ENCODE peak calls at places on chromosomes 4 and X, in seven cellular contexts. B is NCI-H1105; W is pancreas; E is epithelial cell of esophagus; F is NT2/D1; V is Ammon's horn; N is activated CD4-positive, CD25-positive, alpha-beta regulatory T cell treated with anti-CD3 and anti-CD28 coated beads, Interleukin-2, amount 50 U/mL, for 16 hours. O is an unnamed sample.

GRCh38 chr4:69861756-69862155 is 1.8 kb upstream of the SULT1E1 start:
- DNase-seq in B (no peak), F (no peak), N (no peak), V (no peak), E (no peak), W (no peak), O (no peak)

GRCh38 chr4:41234424-41234823 is 20.1 kb upstream of the APBB2 start:
- DNase-seq in F (no peak), E (no peak), V (no peak), N (no peak), W (no peak), B (no peak), O (no peak)

GRCh38 chr4:74997942-74998341 is 65.0 kb downstream of the PARM1 start:
- DNase-seq in W (no peak), F (no peak), N (no peak), B (no peak), V (peak; percentile 66), E (no peak), O (no peak)

GRCh38 chr4:188550296-188550695 is 411.1 kb downstream of the TRIML1 start:
- DNase-seq in F (no peak), B (no peak), E (no peak), V (no peak), W (no peak), N (no peak), O (no peak)

GRCh38 chr4:150007512-150007911 is 70.7 kb upstream of the DCLK2 start:
- DNase-seq in F (no peak), V (no peak), N (no peak), B (no peak), W (no peak), E (peak; percentile 39), O (no peak)

GRCh38 chrX:21479695-21480280 is 105.6 kb downstream of the CNKSR2 start:
- DNase-seq in E (peak; percentile 59), F (peak; percentile 42), B (peak; percentile 30), W (no peak), V (peak; percentile 45), N (no peak), O (peak; percentile 14)

GRCh38 chr4:155883895-155884294 is 17.8 kb upstream of the ASIC5 start:
- DNase-seq in B (no peak), E (no peak), W (no peak), N (no peak), F (no peak), V (no peak), O (no peak)

GRCh38 chr4:39502034-39502658 is 25.1 kb downstream of the UGDH start:
- DNase-seq in B (no peak), W (no peak), F (no peak), E (peak; percentile 69), N (no peak), V (no peak), O (peak; percentile 70)

GRCh38 chr4:54065282-54066087 is 1.1 kb upstream of the CHIC2 start:
- DNase-seq in W (no peak), B (no peak), F (no peak), V (no peak), E (peak; percentile 18), N (no peak), O (no peak)

GRCh38 chr4:158636619-158637018 is 35.1 kb downstream of the C4orf46 start:
- DNase-seq in W (no peak), E (no peak), B (no peak), N (no peak), V (no peak), F (no peak), O (no peak)

O was measured in amniotic stem cell.